ENCODE peak calls at places on chromosome 10, in six cellular contexts. U, O, W, T, A and M are unnamed samples.

GRCh38 chr10:62733654-62734293 is 70.7 kb upstream of the ADO start:
- DNase-seq in A (no peak), O (no peak), U (no peak), W (no peak), T (no peak), M (no peak)

GRCh38 chr10:727162-727790 is 37.8 kb upstream of the DIP2C start:
- DNase-seq in A (no peak), U (no peak), T (no peak), O (no peak), W (no peak), M (peak; percentile 4)

GRCh38 chr10:63636812-63637211 is 115.6 kb downstream of the REEP3 start:
- DNase-seq in T (no peak), A (no peak), W (no peak), O (no peak), U (no peak), M (no peak)

GRCh38 chr10:110530131-110530831 is 32.6 kb downstream of the DUSP5 start:
- DNase-seq in U (peak; percentile 61), T (peak; percentile 34), A (peak; percentile 84), W (peak; percentile 82), O (peak; percentile 53), M (peak; percentile 77)

GRCh38 chr10:80186364-80187012 is 18.8 kb downstream of the ANXA11 start:
- DNase-seq in W (peak; percentile 83), O (peak; percentile 47), U (peak; percentile 62), T (no peak), A (no peak), M (no peak)

GRCh38 chr10:49526624-49527023 is 12.3 kb downstream of the ERCC6 start:
- DNase-seq in T (no peak), A (no peak), O (no peak), W (no peak), U (no peak), M (no peak)

GRCh38 chr10:125236091-125236490 is 75.7 kb upstream of the CTBP2 start:
- DNase-seq in U (no peak), T (no peak), O (no peak), A (no peak), W (no peak), M (no peak)

GRCh38 chr10:70255329-70256299 is 22.4 kb upstream of the PPA1 start:
- DNase-seq in U (no peak), A (no peak), T (no peak), W (no peak), O (no peak), M (peak; percentile 54)

GRCh38 chr10:89611282-89611681 is 33.8 kb downstream of the PANK1 start:
- DNase-seq in O (no peak), T (no peak), U (no peak), W (no peak), A (no peak), M (no peak)

GRCh38 chr10:52672880-52673279 is 99.7 kb downstream of the MBL2 start:
- DNase-seq in W (no peak), O (no peak), U (no peak), T (no peak), A (no peak), M (no peak)

GRCh38 chr10:49651039-49651835 is 28.2 kb upstream of the C10orf53 start:
- DNase-seq in T (no peak), U (no peak), O (no peak), W (no peak), A (peak; percentile 60), M (no peak)

GRCh38 chr10:24501312-24501711 is 222.4 kb downstream of the ARHGAP21 start:
- DNase-seq in T (no peak), A (no peak), U (no peak), O (no peak), W (no peak), M (no peak)

GRCh38 chr10:95330966-95331453 is 40.2 kb upstream of the PDLIM1 start:
- DNase-seq in W (no peak), A (no peak), U (no peak), O (no peak), T (no peak), M (no peak)

DNA sequence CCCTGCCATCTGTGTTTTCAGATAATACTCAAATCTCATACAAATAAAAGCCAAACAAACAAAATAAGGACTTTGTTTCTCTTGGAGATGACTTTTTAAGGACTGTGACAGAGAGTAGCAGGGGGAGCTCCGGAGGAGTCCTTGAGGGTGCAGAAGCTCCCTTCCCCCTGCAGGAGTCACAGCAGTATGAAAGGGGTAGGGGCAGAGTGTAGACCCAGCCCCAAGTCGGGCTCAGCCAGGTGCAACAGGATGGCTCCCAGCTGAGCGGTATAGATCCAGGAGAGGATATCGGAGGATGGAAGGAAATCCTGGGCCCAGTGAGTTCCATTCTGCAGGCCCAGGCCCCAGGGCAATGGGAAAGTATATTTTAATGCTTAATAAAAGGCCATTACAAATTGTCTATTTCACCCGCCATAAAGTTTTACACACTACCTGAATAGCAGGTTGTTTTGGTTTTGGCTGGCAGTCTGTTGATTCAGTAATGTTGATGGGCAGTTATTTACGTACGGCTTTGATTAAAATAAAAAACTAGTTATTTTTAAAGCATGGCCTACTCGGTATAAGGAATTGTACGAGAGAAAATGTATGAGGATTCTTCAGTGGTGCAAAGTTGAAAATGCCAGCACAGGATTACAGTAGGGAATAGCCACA is 206.0 kb downstream of the CELF2 start:
- DNase-seq in A (no peak), W (no peak), T (no peak), O (no peak), U (no peak), M (no peak)
- H3K4me1 ChIP-seq in A (peaks cover 12% of the 10 kb centered on the region), W (peaks cover 9% of the 10 kb centered on the region), T (no peaks in the 10 kb centered on the region), O (no peaks in the 10 kb centered on the region), U (no peaks in the 10 kb centered on the region), M (peaks cover 4% of the 10 kb centered on the region)

DNA sequence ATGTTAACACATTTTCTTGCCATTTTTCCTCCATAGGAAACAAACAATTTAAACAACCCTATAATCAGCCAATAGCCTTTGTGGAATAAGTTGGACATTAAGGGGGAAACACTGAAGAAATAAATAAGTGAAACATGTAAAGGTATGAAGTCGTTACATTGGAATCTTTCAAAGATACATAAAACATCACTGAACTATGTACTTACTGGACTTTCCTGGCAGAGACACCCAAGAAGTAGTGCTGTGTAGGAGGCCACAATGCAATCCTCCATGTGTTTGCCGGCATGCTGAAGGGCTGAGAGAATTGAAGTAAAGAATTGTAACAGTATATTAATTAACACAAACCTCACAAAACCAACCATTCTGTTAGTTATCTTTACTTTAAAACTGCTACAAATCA is 76.5 kb upstream of the GRID1 start:
- DNase-seq in T (no peak), A (no peak), U (no peak), O (no peak), W (no peak), M (no peak)
- H3K27ac ChIP-seq in T (no peak overlapping the region), A (no peak overlapping the region), U (no peak overlapping the region), O (no peak overlapping the region), W (no peak overlapping the region), M (no peak overlapping the region)

GRCh38 chr10:4688620-4689019 is 137.4 kb upstream of the AKR1E2 start:
- DNase-seq in T (no peak), A (no peak), W (no peak), O (no peak), U (no peak), M (no peak)
- H3K4me1 ChIP-seq in T (no peaks in the 10 kb centered on the region), A (peaks cover 33% of the 10 kb centered on the region), W (peaks cover 3% of the 10 kb centered on the region), O (no peaks in the 10 kb centered on the region), U (no peaks in the 10 kb centered on the region), M (peaks cover 9% of the 10 kb centered on the region)

GRCh38 chr10:17622061-17622460 is 4.9 kb upstream of the HACD1 start:
- DNase-seq in O (no peak), A (no peak), U (no peak), T (no peak), W (no peak), M (no peak)

GRCh38 chr10:17616403-17617030 is 657 bp downstream of the HACD1 start:
- DNase-seq in U (peak; percentile 73), T (peak; percentile 52), O (peak; percentile 92), A (peak; percentile 84), W (peak; percentile 91), M (peak; percentile 58)

GRCh38 chr10:17617031-17617911 is at the start of gene HACD1:
- DNase-seq in T (peak; percentile 55), O (peak; percentile 76), U (peak; percentile 61), W (peak; percentile 86), A (peak; percentile 80), M (peak; percentile 75)
- H3K27ac ChIP-seq in T (peak within 1 kb of the TSS; percentile 64), O (peak within 1 kb of the TSS; percentile 84), U (peak within 1 kb of the TSS; percentile 74), W (peak within 1 kb of the TSS; percentile 75), A (peak within 1 kb of the TSS; percentile 17), M (no peak within 1 kb of the TSS)

GRCh38 chr10:35425596-35425995 is 89.3 kb downstream of the CCNY start:
- DNase-seq in T (no peak), U (no peak), A (no peak), O (no peak), W (no peak), M (no peak)

GRCh38 chr10:35423505-35424306 is 87.4 kb downstream of the CCNY start:
- DNase-seq in A (no peak), O (no peak), W (no peak), U (no peak), T (no peak), M (no peak)

GRCh38 chr10:35422236-35422635 is 85.9 kb downstream of the CCNY start:
- DNase-seq in O (no peak), U (no peak), W (no peak), A (no peak), T (no peak), M (no peak)

GRCh38 chr10:35426657-35427056 is 90.3 kb downstream of the CCNY start:
- DNase-seq in U (no peak), O (no peak), W (no peak), T (no peak), A (no peak), M (no peak)

DNA sequence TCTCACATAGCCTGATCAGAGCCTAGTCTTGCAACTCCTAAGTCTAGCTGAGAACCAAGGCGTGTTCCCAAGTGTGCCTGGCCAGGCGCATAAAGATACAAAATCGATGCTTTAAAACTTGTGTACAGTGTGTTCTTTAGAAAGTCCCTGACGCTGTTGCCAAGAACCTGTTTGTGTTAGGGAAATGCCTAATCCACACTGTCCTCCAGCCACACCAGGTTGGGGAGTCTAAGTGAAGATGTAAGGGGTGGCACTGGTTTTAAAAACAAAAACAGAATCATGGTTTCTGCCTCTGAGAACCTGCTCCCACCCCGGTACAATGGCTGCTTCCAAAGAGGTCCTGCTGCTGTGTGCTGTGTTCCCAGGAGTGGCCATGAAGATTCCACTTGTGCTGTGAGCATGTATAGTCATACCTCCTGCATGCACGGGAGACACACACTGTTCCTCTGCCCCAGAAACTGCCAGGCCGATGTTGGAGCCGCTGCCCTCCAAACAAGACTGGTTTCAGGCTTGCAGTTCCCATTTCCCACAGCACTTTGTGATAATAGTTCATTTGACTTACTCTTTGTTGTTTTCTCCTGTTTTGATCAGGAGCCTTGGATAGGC is 88.5 kb downstream of the CCNY start:
- DNase-seq in A (no peak), U (peak; percentile 32), O (peak; percentile 74), T (no peak), W (no peak), M (no peak)
- H3K4me1 ChIP-seq in A (peaks cover 45% of the 10 kb centered on the region), U (peaks cover 50% of the 10 kb centered on the region), O (peaks cover 41% of the 10 kb centered on the region), T (peaks cover 15% of the 10 kb centered on the region), W (peaks cover 24% of the 10 kb centered on the region), M (peaks cover 10% of the 10 kb centered on the region)

DNA sequence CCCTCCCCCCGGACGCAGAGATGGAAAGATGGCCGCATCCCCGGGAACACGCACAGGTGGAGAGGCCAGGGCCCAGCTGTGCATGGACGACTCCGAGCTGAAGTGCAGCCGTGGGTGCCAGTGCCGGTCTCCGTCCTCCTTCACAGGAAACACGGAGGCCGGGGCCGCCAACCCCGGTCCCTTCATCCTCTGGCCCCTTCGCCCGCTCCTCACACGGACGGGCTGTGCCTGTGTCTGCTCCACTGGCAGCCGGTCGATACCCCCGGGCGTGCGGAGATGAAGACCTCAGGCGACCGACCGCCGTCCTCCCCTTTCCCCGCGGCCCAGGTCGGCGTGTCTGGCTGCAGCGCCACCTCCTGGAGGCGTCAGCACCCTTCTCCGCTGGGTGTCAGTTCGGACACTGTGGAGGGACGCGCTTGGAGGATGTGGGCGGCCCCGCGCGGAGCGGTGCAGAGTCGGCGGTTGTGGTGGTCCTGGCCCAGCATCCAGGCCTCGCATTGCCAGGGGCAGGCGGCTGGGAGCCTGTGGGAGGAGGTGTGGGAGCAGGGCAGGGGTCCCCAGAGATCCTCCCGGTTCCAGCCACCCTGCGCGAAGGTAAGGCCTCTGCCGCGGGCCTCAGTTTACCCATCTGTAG is 9.9 kb downstream of the ZNF511 start:
- DNase-seq in T (peak; percentile 52), W (peak; percentile 78), O (peak; percentile 48), A (no peak), U (peak; percentile 70), M (peak; percentile 78)
- H3K27ac ChIP-seq in T (no peak overlapping the region), W (no peak overlapping the region), O (no peak overlapping the region), A (no peak overlapping the region), U (no peak overlapping the region), M (no peak overlapping the region)